ENCODE peak calls at places on chromosomes 7 and 10, in six cellular contexts. One of them, this sample, is unnamed.

GRCh38 chr10:118965636-118966035 is 63.9 kb upstream of the NANOS1 start:
- DNase-seq in pancreas: no peak
- DNase-seq in stimulated activated CD4-positive, alpha-beta T cell treated with anti-CD3 and anti-CD28 coated beads, TNF-alpha, amount 100 ng/mL, for 24 hours: no peak
- DNase-seq in prostate gland: no peak
- DNase-seq in D341Med: no peak
- DNase-seq in heart left ventricle: no peak
- DNase-seq in this sample: peak

GRCh38 chr7:92608380-92609322 is 18.5 kb upstream of the FAM133B start:
- DNase-seq in pancreas: peak
- DNase-seq in stimulated activated CD4-positive, alpha-beta T cell treated with anti-CD3 and anti-CD28 coated beads, TNF-alpha, amount 100 ng/mL, for 24 hours: no peak
- DNase-seq in prostate gland: no peak
- DNase-seq in D341Med: peak
- DNase-seq in heart left ventricle: no peak
- DNase-seq in this sample: peak

GRCh38 chr10:22605168-22605567 is 109.2 kb downstream of the PIP4K2A start:
- DNase-seq in pancreas: no peak
- DNase-seq in stimulated activated CD4-positive, alpha-beta T cell treated with anti-CD3 and anti-CD28 coated beads, TNF-alpha, amount 100 ng/mL, for 24 hours: no peak
- DNase-seq in prostate gland: no peak
- DNase-seq in D341Med: no peak
- DNase-seq in heart left ventricle: no peak
- DNase-seq in this sample: no peak

GRCh38 chr7:25031007-25031406 is 51.0 kb upstream of the OSBPL3 start:
- DNase-seq in pancreas: no peak
- DNase-seq in stimulated activated CD4-positive, alpha-beta T cell treated with anti-CD3 and anti-CD28 coated beads, TNF-alpha, amount 100 ng/mL, for 24 hours: no peak
- DNase-seq in prostate gland: no peak
- DNase-seq in D341Med: no peak
- DNase-seq in heart left ventricle: no peak
- DNase-seq in this sample: no peak

GRCh38 chr10:48939790-48940325 is at the start of gene LRRC18:
- DNase-seq in pancreas: no peak
- DNase-seq in stimulated activated CD4-positive, alpha-beta T cell treated with anti-CD3 and anti-CD28 coated beads, TNF-alpha, amount 100 ng/mL, for 24 hours: no peak
- DNase-seq in prostate gland: no peak
- DNase-seq in D341Med: no peak
- DNase-seq in heart left ventricle: no peak
- DNase-seq in this sample: no peak

GRCh38 chr7:90474284-90475210 is 5.1 kb downstream of the PTTG1IP2 start:
- DNase-seq in pancreas: no peak
- DNase-seq in stimulated activated CD4-positive, alpha-beta T cell treated with anti-CD3 and anti-CD28 coated beads, TNF-alpha, amount 100 ng/mL, for 24 hours: no peak
- DNase-seq in prostate gland: no peak
- DNase-seq in D341Med: no peak
- DNase-seq in heart left ventricle: no peak
- DNase-seq in this sample: no peak

GRCh38 chr7:131943616-131944015 is 387.2 kb upstream of the PODXL start:
- DNase-seq in pancreas: no peak
- DNase-seq in stimulated activated CD4-positive, alpha-beta T cell treated with anti-CD3 and anti-CD28 coated beads, TNF-alpha, amount 100 ng/mL, for 24 hours: no peak
- DNase-seq in prostate gland: no peak
- DNase-seq in D341Med: no peak
- DNase-seq in heart left ventricle: no peak
- DNase-seq in this sample: no peak

GRCh38 chr7:153638821-153639435 is 413.3 kb upstream of the DPP6 start:
- DNase-seq in pancreas: no peak
- DNase-seq in stimulated activated CD4-positive, alpha-beta T cell treated with anti-CD3 and anti-CD28 coated beads, TNF-alpha, amount 100 ng/mL, for 24 hours: no peak
- DNase-seq in prostate gland: no peak
- DNase-seq in D341Med: no peak
- DNase-seq in heart left ventricle: no peak
- DNase-seq in this sample: no peak

GRCh38 chr7:34417781-34418180 is 240.2 kb upstream of the NPSR1 start:
- DNase-seq in pancreas: no peak
- DNase-seq in stimulated activated CD4-positive, alpha-beta T cell treated with anti-CD3 and anti-CD28 coated beads, TNF-alpha, amount 100 ng/mL, for 24 hours: no peak
- DNase-seq in prostate gland: no peak
- DNase-seq in D341Med: no peak
- DNase-seq in heart left ventricle: no peak
- DNase-seq in this sample: no peak

GRCh38 chr7:122746948-122747347 is 44.2 kb upstream of the RNF148 start:
- DNase-seq in pancreas: no peak
- DNase-seq in stimulated activated CD4-positive, alpha-beta T cell treated with anti-CD3 and anti-CD28 coated beads, TNF-alpha, amount 100 ng/mL, for 24 hours: no peak
- DNase-seq in prostate gland: no peak
- DNase-seq in D341Med: no peak
- DNase-seq in heart left ventricle: no peak
- DNase-seq in this sample: peak

GRCh38 chr10:12508165-12508564 is 158.8 kb downstream of the CAMK1D start:
- DNase-seq in pancreas: no peak
- DNase-seq in stimulated activated CD4-positive, alpha-beta T cell treated with anti-CD3 and anti-CD28 coated beads, TNF-alpha, amount 100 ng/mL, for 24 hours: no peak
- DNase-seq in prostate gland: no peak
- DNase-seq in D341Med: no peak
- DNase-seq in heart left ventricle: no peak
- DNase-seq in this sample: no peak

GRCh38 chr10:88840104-88840503 is 11.5 kb downstream of the ANKRD22 start:
- DNase-seq in pancreas: no peak
- DNase-seq in stimulated activated CD4-positive, alpha-beta T cell treated with anti-CD3 and anti-CD28 coated beads, TNF-alpha, amount 100 ng/mL, for 24 hours: no peak
- DNase-seq in prostate gland: no peak
- DNase-seq in D341Med: no peak
- DNase-seq in heart left ventricle: no peak
- DNase-seq in this sample: no peak